ENCODE peak calls at places on chromosomes 7 and 10, in nine cellular contexts. C is astrocyte of the spinal cord, F is pancreas, Z is AG04450, N is fibroblast of the aortic adventitia, J is BJ, H is body of pancreas, D is IMR-90, M is astrocyte. Y is an unnamed sample.

GRCh38 chr7:20435305-20435704 is 104.6 kb downstream of the ITGB8 start:
- DNase-seq in N (peak), M (peak), C (no peak), D (no peak), J (peak), H (peak), Z (no peak), F (no peak), Y (peak)

GRCh38 chr10:404341-404740 is 269.1 kb downstream of the ZMYND11 start:
- DNase-seq in D (peak), N (peak), C (peak), H (no peak), M (peak), Z (peak), J (peak), F (no peak), Y (peak)

GRCh38 chr7:70647801-70648491 is 484.0 kb upstream of the GALNT17 start:
- DNase-seq in N (no peak), M (peak), F (no peak), H (peak), Z (no peak), J (no peak), C (peak), D (peak), Y (no peak)

GRCh38 chr10:109922976-109923921 is at the start of gene XPNPEP1:
- DNase-seq in H (peak), C (peak), J (no peak), M (peak), N (peak), F (peak), Z (peak), D (peak), Y (peak)

GRCh38 chr10:30534465-30535144 is 94.9 kb downstream of the LYZL2 start:
- DNase-seq in J (no peak), F (peak), H (peak), M (peak), D (peak), N (peak), Z (peak), C (peak), Y (peak)

GRCh38 chr7:3027455-3027854 is 16.2 kb downstream of the CARD11 start:
- DNase-seq in F (peak), N (no peak), C (no peak), D (no peak), Z (no peak), M (no peak), J (no peak), H (no peak), Y (no peak)

GRCh38 chr7:157760004-157760730 is 423.4 kb downstream of the DNAJB6 start:
- DNase-seq in H (no peak), D (no peak), N (no peak), M (no peak), Z (no peak), F (peak), J (no peak), C (no peak), Y (no peak)

GRCh38 chr7:80732635-80733034 is 94.2 kb downstream of the CD36 start:
- DNase-seq in N (no peak), F (no peak), C (no peak), H (no peak), J (no peak), M (no peak), Z (no peak), D (no peak), Y (no peak)

GRCh38 chr10:29319205-29319781 is 30.4 kb downstream of the LYZL1 start:
- DNase-seq in Z (no peak), M (no peak), C (no peak), D (no peak), H (no peak), N (no peak), F (no peak), J (no peak), Y (no peak)

GRCh38 chr10:127832456-127832855 is 60.3 kb downstream of the CLRN3 start:
- DNase-seq in J (no peak), N (no peak), D (no peak), M (no peak), C (no peak), F (no peak), H (no peak), Z (no peak), Y (no peak)

GRCh38 chr7:31935115-31935514 is 135.1 kb downstream of the PDE1C start:
- DNase-seq in Z (no peak), C (peak), N (no peak), M (no peak), H (no peak), D (no peak), F (no peak), J (no peak), Y (no peak)

GRCh38 chr10:50604823-50605222 is 18.9 kb downstream of the SGMS1 start:
- DNase-seq in C (no peak), M (peak), J (no peak), D (no peak), N (peak), H (no peak), F (no peak), Z (no peak), Y (no peak)

GRCh38 chr7:118657391-118658005 is 433.0 kb downstream of the ANKRD7 start:
- DNase-seq in F (no peak), C (no peak), Z (no peak), H (no peak), N (no peak), J (no peak), D (no peak), M (no peak), Y (no peak)

GRCh38 chr7:100607111-100607510 is 4.9 kb downstream of the PCOLCE start:
- DNase-seq in C (no peak), H (no peak), Z (no peak), M (no peak), F (no peak), N (peak), J (no peak), D (peak), Y (peak)

GRCh38 chr7:24851791-24852190 is 94.5 kb upstream of the GSDME start:
- DNase-seq in Z (peak), N (no peak), D (peak), J (no peak), H (no peak), C (peak), F (no peak), M (no peak), Y (no peak)

GRCh38 chr7:97017197-97018125 is 7.2 kb downstream of the DLX5 start:
- DNase-seq in H (no peak), M (no peak), Z (no peak), F (peak), N (no peak), J (no peak), C (no peak), D (no peak), Y (no peak)

GRCh38 chr10:78865518-78865835 is 203.3 kb upstream of the ZMIZ1 start:
- DNase-seq in C (peak), F (no peak), M (peak), J (no peak), D (peak), N (peak), H (peak), Z (no peak), Y (peak)

GRCh38 chr7:145665499-145666258 is 450.9 kb upstream of the CNTNAP2 start:
- DNase-seq in N (peak), F (no peak), Z (no peak), D (no peak), M (no peak), H (no peak), C (no peak), J (no peak), Y (peak)

GRCh38 chr7:149197675-149198074 is 2.3 kb downstream of the ZNF282 start:
- DNase-seq in F (no peak), D (no peak), Z (no peak), N (no peak), H (no peak), M (no peak), C (no peak), J (no peak), Y (no peak)

GRCh38 chr7:116713918-116714317 is 41.9 kb downstream of the MET start:
- DNase-seq in J (peak), C (peak), Z (peak), H (no peak), N (peak), M (peak), F (no peak), D (peak), Y (no peak)

GRCh38 chr10:89490589-89491335 is 44.6 kb downstream of the SLC16A12 start:
- DNase-seq in D (no peak), C (no peak), J (no peak), F (no peak), Z (no peak), H (no peak), N (no peak), M (no peak), Y (no peak)

GRCh38 chr10:112741830-112742402 is 208.1 kb upstream of the TCF7L2 start:
- DNase-seq in M (no peak), Z (no peak), D (no peak), C (no peak), H (no peak), F (no peak), J (no peak), N (no peak), Y (no peak)

GRCh38 chr7:24572421-24573007 is 738 bp upstream of the PALS2 start:
- DNase-seq in C (peak), N (peak), Z (no peak), H (peak), D (peak), F (peak), J (no peak), M (peak), Y (peak)

GRCh38 chr10:51955696-51956095 is 256.3 kb upstream of the CSTF2T start:
- DNase-seq in F (no peak), M (no peak), H (no peak), C (no peak), J (no peak), N (no peak), D (no peak), Z (no peak), Y (no peak)

GRCh38 chr10:51289519-51289918 is 215.2 kb downstream of the PRKG1 start:
- DNase-seq in C (no peak), D (no peak), H (no peak), M (no peak), Z (no peak), J (no peak), F (no peak), N (no peak), Y (no peak)

DNA sequence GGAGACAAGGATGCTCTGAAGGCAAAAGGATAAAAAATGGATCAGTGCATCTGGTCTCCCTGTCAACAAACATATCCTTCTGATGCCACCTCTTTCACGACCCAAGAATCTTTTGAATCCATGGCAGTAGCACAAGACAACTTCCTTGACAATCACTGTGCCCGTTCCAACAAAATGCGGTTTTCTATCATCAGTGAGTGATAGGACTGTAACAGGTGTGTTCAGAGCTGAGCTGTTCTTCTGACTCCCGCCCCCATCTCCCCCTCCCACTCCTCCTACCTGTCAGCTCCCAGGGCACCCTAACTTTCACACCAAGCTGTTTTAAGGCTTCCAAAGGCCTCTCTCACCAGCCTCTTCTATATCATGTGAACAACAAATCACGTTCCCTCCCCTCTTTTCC is 74.8 kb downstream of the PARD3 start:
- DNase-seq in C (no peak), J (no peak), H (no peak), M (no peak), N (no peak), F (no peak), Z (no peak), D (no peak), Y (no peak)
- H3K4me3 ChIP-seq in C (peak), J (peak), H (no peak), M (peak), N (peak), F (peak), Z (peak), D (peak), Y (peak)

DNA sequence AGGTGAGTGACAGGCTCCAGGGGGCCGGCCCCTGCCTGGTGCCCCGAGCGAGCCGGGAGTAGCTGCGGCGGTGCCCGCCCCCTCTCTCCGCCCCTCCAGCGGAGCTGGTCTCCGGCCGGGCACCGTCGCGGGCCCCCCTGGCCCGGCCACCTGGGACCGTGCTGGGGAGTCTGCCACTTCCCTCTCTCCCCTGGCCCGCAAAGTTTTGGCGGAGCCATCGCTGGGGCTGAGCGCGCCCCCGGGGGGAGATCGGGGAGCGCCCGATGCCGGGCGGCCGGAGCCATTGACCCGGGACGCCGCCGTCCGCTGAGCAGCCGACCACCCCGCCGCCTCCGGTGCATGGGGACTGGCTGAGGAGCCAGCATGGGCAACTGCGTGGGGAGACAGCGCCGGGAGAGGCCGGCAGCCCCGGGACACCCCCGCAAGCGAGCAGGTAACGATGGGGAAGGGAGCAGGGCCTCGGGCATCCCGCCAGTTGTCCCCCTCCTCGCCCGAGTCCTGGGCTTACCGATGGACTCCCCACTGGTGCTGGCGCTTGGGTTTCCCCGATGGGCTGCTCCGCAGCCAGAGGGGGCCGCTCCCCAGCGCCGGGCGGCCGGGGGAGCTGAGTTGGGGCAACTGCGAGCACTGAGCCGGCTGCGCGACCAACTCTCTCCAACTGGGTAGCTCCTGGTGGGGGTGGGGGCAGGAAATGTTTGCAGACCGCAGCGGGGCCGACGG is at the start of gene UBTD1:
- DNase-seq in N (peak), D (peak), J (no peak), H (peak), C (peak), M (peak), Z (no peak), F (peak), Y (peak)
- TF ChIP-seq CTCF in N (peak), D (no peak), J (no peak), H (no peak), C (no peak), M (no peak), Z (peak), F (no peak), Y (no peak)

GRCh38 chr10:14660872-14661271 is 113.8 kb downstream of the FAM107B start:
- DNase-seq in F (no peak), C (no peak), H (no peak), M (no peak), Z (no peak), D (no peak), N (no peak), J (no peak), Y (no peak)
- H3K4me3 ChIP-seq in F (no peak), C (no peak), H (no peak), M (no peak), Z (no peak), D (no peak), N (no peak), J (no peak), Y (no peak)

GRCh38 chr7:121097577-121097976 is 109.1 kb downstream of the CPED1 start:
- DNase-seq in F (no peak), M (no peak), H (no peak), Z (no peak), N (no peak), C (no peak), J (no peak), D (no peak), Y (no peak)

GRCh38 chr7:121101621-121102020 is 113.1 kb downstream of the CPED1 start:
- DNase-seq in M (no peak), C (no peak), F (no peak), H (no peak), J (no peak), N (no peak), Z (no peak), D (no peak), Y (no peak)

GRCh38 chr7:121101083-121101482 is 112.6 kb downstream of the CPED1 start:
- DNase-seq in Z (no peak), N (no peak), H (no peak), F (no peak), J (no peak), M (no peak), C (no peak), D (no peak), Y (no peak)

GRCh38 chr7:121102619-121103018 is 114.1 kb downstream of the CPED1 start:
- DNase-seq in M (no peak), F (no peak), C (no peak), D (no peak), N (no peak), Z (no peak), J (no peak), H (peak), Y (no peak)

GRCh38 chr7:121099572-121099971 is 111.1 kb downstream of the CPED1 start:
- DNase-seq in N (no peak), M (no peak), F (no peak), C (no peak), Z (no peak), J (no peak), D (no peak), H (no peak), Y (peak)
- TF ChIP-seq CTCF in N (no peak), M (no peak), F (no peak), C (no peak), Z (peak), J (no peak), D (peak), H (no peak), Y (peak)

GRCh38 chr10:59536151-59536550 is 173.5 kb downstream of the SLC16A9 start:
- DNase-seq in C (peak), M (peak), Z (peak), H (no peak), F (no peak), D (peak), N (peak), J (peak), Y (peak)
- H3K4me3 ChIP-seq in C (no peak), M (no peak), Z (no peak), H (no peak), F (no peak), D (no peak), N (no peak), J (no peak), Y (no peak)

GRCh38 chr7:18119985-18120384 is 92.3 kb upstream of the PRPS1L1 start:
- DNase-seq in N (peak), H (no peak), J (no peak), M (no peak), D (peak), Z (no peak), C (peak), F (no peak), Y (peak)
- TF ChIP-seq CTCF in N (peak), H (no peak), J (peak), M (peak), D (peak), Z (peak), C (peak), F (no peak), Y (peak)

DNA sequence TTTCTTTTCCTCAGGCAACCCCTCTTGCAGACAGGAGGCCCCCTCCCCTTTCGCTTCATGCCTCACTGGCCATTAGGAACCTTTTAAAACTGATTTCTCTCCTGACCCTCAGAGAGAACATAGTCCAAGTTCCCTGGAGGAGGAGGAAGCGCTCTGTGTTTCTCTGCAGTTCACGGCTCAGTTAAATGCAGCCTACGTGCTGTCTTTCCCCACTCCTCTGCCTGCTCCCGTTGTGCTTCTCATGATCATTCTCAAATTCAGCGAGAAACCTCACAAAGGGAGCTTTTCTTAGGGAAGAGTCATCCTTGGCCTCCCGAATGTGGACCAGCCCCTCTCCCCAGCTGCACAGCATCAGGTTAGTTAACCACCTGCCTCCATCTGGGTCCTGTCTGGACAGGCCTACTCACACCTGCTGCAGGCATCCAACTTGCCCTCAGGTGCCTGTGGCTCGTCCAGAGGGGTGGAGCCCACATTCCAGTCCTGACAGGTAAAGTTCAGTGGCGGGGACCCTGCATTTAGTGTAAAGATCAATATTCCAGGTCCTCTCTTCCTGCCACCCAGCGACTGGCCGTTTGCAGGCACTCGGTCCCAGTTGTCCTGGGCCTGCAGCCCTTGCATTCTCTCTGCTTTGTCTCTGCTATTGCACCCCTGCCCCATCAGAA is 14.8 kb downstream of the HTRA1 start:
- DNase-seq in Z (no peak), C (no peak), M (no peak), D (no peak), N (no peak), F (no peak), H (no peak), J (no peak), Y (no peak)
- H3K4me3 ChIP-seq in Z (no peak), C (no peak), M (no peak), D (no peak), N (no peak), F (no peak), H (no peak), J (no peak), Y (no peak)

DNA sequence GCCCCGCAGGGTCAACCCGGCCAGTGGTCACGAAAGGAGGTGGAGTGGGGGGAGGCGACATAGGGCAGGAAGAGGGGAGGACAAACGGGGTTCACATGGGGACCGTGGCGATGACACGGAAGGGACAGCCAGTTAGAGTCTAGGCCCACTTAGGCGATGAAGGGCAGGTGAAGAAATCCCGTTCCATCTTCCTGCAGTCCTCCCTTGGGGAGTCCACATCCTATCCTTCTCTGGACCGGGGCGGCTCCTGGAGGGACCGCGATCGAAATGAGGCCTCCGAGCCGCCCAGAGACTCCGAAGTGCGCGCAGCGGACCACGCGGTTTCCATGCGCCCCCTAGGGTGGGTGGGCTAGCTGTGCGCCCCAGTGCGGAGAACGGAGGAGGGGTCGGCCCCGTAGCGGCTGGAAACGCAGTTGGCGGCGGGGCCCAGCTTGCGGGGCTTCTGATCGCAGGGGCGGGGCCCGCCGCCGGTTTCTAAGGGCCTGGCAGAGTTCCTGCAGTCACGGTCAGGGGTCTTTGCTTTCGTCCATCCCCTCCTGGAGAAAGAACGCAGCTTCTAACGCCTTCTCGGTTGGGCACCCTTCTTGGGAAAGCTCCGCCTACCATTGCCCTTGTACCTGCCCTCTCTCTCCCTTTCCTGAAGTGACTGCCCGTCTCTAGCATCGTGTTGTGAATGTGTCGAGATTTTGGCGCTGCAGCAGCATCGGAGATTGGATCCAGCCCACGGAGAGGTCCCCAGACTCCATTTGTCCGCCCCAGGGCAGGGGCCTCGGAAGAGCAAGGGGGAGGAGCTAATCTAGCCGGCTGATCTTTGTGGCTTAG is 17.9 kb upstream of the TMEM225B start:
- DNase-seq in J (no peak), M (peak), D (peak), H (peak), Z (no peak), C (peak), N (peak), F (peak), Y (peak)
- TF ChIP-seq CTCF in J (peak), M (peak), D (peak), H (peak), Z (peak), C (peak), N (peak), F (no peak), Y (peak)

GRCh38 chr10:114172241-114172640 is 1.8 kb downstream of the CCDC186 start:
- DNase-seq in Z (no peak), J (no peak), N (peak), D (peak), M (peak), F (no peak), C (peak), H (no peak), Y (peak)
- H3K4me3 ChIP-seq in Z (peak), J (peak), N (peak), D (peak), M (peak), F (peak), C (no peak), H (peak), Y (no peak)

GRCh38 chr10:96719850-96720421 is 378 bp downstream of the PIK3AP1 start:
- DNase-seq in H (peak), C (no peak), J (no peak), N (no peak), D (no peak), F (peak), M (no peak), Z (no peak), Y (no peak)
- TF ChIP-seq CTCF in H (peak), C (peak), J (peak), N (no peak), D (peak), F (peak), M (peak), Z (peak), Y (peak)